ENCODE peak calls at places on chromosomes 5 and 9, in eight cellular contexts. One of them, this sample, is unnamed.

GRCh38 chr5:15492545-15492944 is 7.4 kb upstream of the FBXL7 start:
- DNase-seq in cardiac fibroblast: peak; percentile 30
- DNase-seq in AG08396: no peak
- DNase-seq in effector memory CD8-positive, alpha-beta T cell: no peak
- DNase-seq in stimulated activated CD4-positive, alpha-beta T cell treated with anti-CD3 and anti-CD28 coated beads, Interleukin-1b, Interleukin-23, amount 100 ng/mL, for 1 hour: no peak
- DNase-seq in activated effector memory CD4-positive, alpha-beta T cell treated with Interleukin-2 at 50 U/mL for 16 hours: no peak
- DNase-seq in T-cell: no peak
- DNase-seq in stimulated activated CD8-positive, alpha-beta memory T cell treated with anti-CD3 and anti-CD28 coated beads, Interleukin-4, amount 100 ng/mL, for 1 hour: no peak
- DNase-seq in this sample: no peak

GRCh38 chr5:173089581-173089980 is 33.4 kb downstream of the CREBRF start:
- DNase-seq in cardiac fibroblast: no peak
- DNase-seq in AG08396: no peak
- DNase-seq in effector memory CD8-positive, alpha-beta T cell: no peak
- DNase-seq in stimulated activated CD4-positive, alpha-beta T cell treated with anti-CD3 and anti-CD28 coated beads, Interleukin-1b, Interleukin-23, amount 100 ng/mL, for 1 hour: no peak
- DNase-seq in activated effector memory CD4-positive, alpha-beta T cell treated with Interleukin-2 at 50 U/mL for 16 hours: no peak
- DNase-seq in T-cell: no peak
- DNase-seq in stimulated activated CD8-positive, alpha-beta memory T cell treated with anti-CD3 and anti-CD28 coated beads, Interleukin-4, amount 100 ng/mL, for 1 hour: no peak
- DNase-seq in this sample: no peak

GRCh38 chr5:173237821-173238220 is 2.8 kb upstream of the NKX2-5 start:
- DNase-seq in cardiac fibroblast: no peak
- DNase-seq in AG08396: no peak
- DNase-seq in effector memory CD8-positive, alpha-beta T cell: no peak
- DNase-seq in stimulated activated CD4-positive, alpha-beta T cell treated with anti-CD3 and anti-CD28 coated beads, Interleukin-1b, Interleukin-23, amount 100 ng/mL, for 1 hour: no peak
- DNase-seq in activated effector memory CD4-positive, alpha-beta T cell treated with Interleukin-2 at 50 U/mL for 16 hours: no peak
- DNase-seq in T-cell: no peak
- DNase-seq in stimulated activated CD8-positive, alpha-beta memory T cell treated with anti-CD3 and anti-CD28 coated beads, Interleukin-4, amount 100 ng/mL, for 1 hour: no peak
- DNase-seq in this sample: no peak

GRCh38 chr5:28249771-28250415 is 1211.5 kb upstream of the CDH9 start:
- DNase-seq in cardiac fibroblast: no peak
- DNase-seq in AG08396: no peak
- DNase-seq in effector memory CD8-positive, alpha-beta T cell: no peak
- DNase-seq in stimulated activated CD4-positive, alpha-beta T cell treated with anti-CD3 and anti-CD28 coated beads, Interleukin-1b, Interleukin-23, amount 100 ng/mL, for 1 hour: no peak
- DNase-seq in activated effector memory CD4-positive, alpha-beta T cell treated with Interleukin-2 at 50 U/mL for 16 hours: no peak
- DNase-seq in T-cell: no peak
- DNase-seq in stimulated activated CD8-positive, alpha-beta memory T cell treated with anti-CD3 and anti-CD28 coated beads, Interleukin-4, amount 100 ng/mL, for 1 hour: no peak
- DNase-seq in this sample: no peak

GRCh38 chr5:110086658-110087388 is 397.1 kb downstream of the MAN2A1 start:
- DNase-seq in cardiac fibroblast: peak; percentile 90
- DNase-seq in AG08396: peak; percentile 19
- DNase-seq in effector memory CD8-positive, alpha-beta T cell: peak; percentile 11
- DNase-seq in stimulated activated CD4-positive, alpha-beta T cell treated with anti-CD3 and anti-CD28 coated beads, Interleukin-1b, Interleukin-23, amount 100 ng/mL, for 1 hour: no peak
- DNase-seq in activated effector memory CD4-positive, alpha-beta T cell treated with Interleukin-2 at 50 U/mL for 16 hours: no peak
- DNase-seq in T-cell: peak; percentile 2
- DNase-seq in stimulated activated CD8-positive, alpha-beta memory T cell treated with anti-CD3 and anti-CD28 coated beads, Interleukin-4, amount 100 ng/mL, for 1 hour: no peak
- DNase-seq in this sample: peak; percentile 2

GRCh38 chr9:88925471-88925870 is 65.8 kb upstream of the S1PR3 start:
- DNase-seq in cardiac fibroblast: no peak
- DNase-seq in AG08396: no peak
- DNase-seq in effector memory CD8-positive, alpha-beta T cell: no peak
- DNase-seq in stimulated activated CD4-positive, alpha-beta T cell treated with anti-CD3 and anti-CD28 coated beads, Interleukin-1b, Interleukin-23, amount 100 ng/mL, for 1 hour: no peak
- DNase-seq in activated effector memory CD4-positive, alpha-beta T cell treated with Interleukin-2 at 50 U/mL for 16 hours: no peak
- DNase-seq in T-cell: no peak
- DNase-seq in stimulated activated CD8-positive, alpha-beta memory T cell treated with anti-CD3 and anti-CD28 coated beads, Interleukin-4, amount 100 ng/mL, for 1 hour: no peak
- DNase-seq in this sample: no peak

GRCh38 chr5:55533806-55534435 is 843 bp downstream of the PLPP1 start:
- DNase-seq in cardiac fibroblast: peak; percentile 42
- DNase-seq in AG08396: peak; percentile 64
- DNase-seq in effector memory CD8-positive, alpha-beta T cell: no peak
- DNase-seq in stimulated activated CD4-positive, alpha-beta T cell treated with anti-CD3 and anti-CD28 coated beads, Interleukin-1b, Interleukin-23, amount 100 ng/mL, for 1 hour: no peak
- DNase-seq in activated effector memory CD4-positive, alpha-beta T cell treated with Interleukin-2 at 50 U/mL for 16 hours: no peak
- DNase-seq in T-cell: no peak
- DNase-seq in stimulated activated CD8-positive, alpha-beta memory T cell treated with anti-CD3 and anti-CD28 coated beads, Interleukin-4, amount 100 ng/mL, for 1 hour: no peak
- DNase-seq in this sample: no peak

GRCh38 chr5:137201876-137202275 is 297.2 kb downstream of the SPOCK1 start:
- DNase-seq in cardiac fibroblast: peak; percentile 98
- DNase-seq in AG08396: peak; percentile 17
- DNase-seq in effector memory CD8-positive, alpha-beta T cell: no peak
- DNase-seq in stimulated activated CD4-positive, alpha-beta T cell treated with anti-CD3 and anti-CD28 coated beads, Interleukin-1b, Interleukin-23, amount 100 ng/mL, for 1 hour: no peak
- DNase-seq in activated effector memory CD4-positive, alpha-beta T cell treated with Interleukin-2 at 50 U/mL for 16 hours: no peak
- DNase-seq in T-cell: no peak
- DNase-seq in stimulated activated CD8-positive, alpha-beta memory T cell treated with anti-CD3 and anti-CD28 coated beads, Interleukin-4, amount 100 ng/mL, for 1 hour: no peak
- DNase-seq in this sample: no peak

GRCh38 chr5:33736510-33736909 is 155.3 kb downstream of the ADAMTS12 start:
- DNase-seq in cardiac fibroblast: peak; percentile 72
- DNase-seq in AG08396: peak; percentile 78
- DNase-seq in effector memory CD8-positive, alpha-beta T cell: no peak
- DNase-seq in stimulated activated CD4-positive, alpha-beta T cell treated with anti-CD3 and anti-CD28 coated beads, Interleukin-1b, Interleukin-23, amount 100 ng/mL, for 1 hour: no peak
- DNase-seq in activated effector memory CD4-positive, alpha-beta T cell treated with Interleukin-2 at 50 U/mL for 16 hours: no peak
- DNase-seq in T-cell: no peak
- DNase-seq in stimulated activated CD8-positive, alpha-beta memory T cell treated with anti-CD3 and anti-CD28 coated beads, Interleukin-4, amount 100 ng/mL, for 1 hour: no peak
- DNase-seq in this sample: no peak

GRCh38 chr5:157323107-157323706 is 57.3 kb downstream of the CYFIP2 start:
- DNase-seq in cardiac fibroblast: no peak
- DNase-seq in AG08396: no peak
- DNase-seq in effector memory CD8-positive, alpha-beta T cell: no peak
- DNase-seq in stimulated activated CD4-positive, alpha-beta T cell treated with anti-CD3 and anti-CD28 coated beads, Interleukin-1b, Interleukin-23, amount 100 ng/mL, for 1 hour: no peak
- DNase-seq in activated effector memory CD4-positive, alpha-beta T cell treated with Interleukin-2 at 50 U/mL for 16 hours: no peak
- DNase-seq in T-cell: no peak
- DNase-seq in stimulated activated CD8-positive, alpha-beta memory T cell treated with anti-CD3 and anti-CD28 coated beads, Interleukin-4, amount 100 ng/mL, for 1 hour: no peak
- DNase-seq in this sample: no peak

GRCh38 chr5:65612298-65612907 is 11.7 kb downstream of the TRIM23 start:
- DNase-seq in cardiac fibroblast: no peak
- DNase-seq in AG08396: no peak
- DNase-seq in effector memory CD8-positive, alpha-beta T cell: no peak
- DNase-seq in stimulated activated CD4-positive, alpha-beta T cell treated with anti-CD3 and anti-CD28 coated beads, Interleukin-1b, Interleukin-23, amount 100 ng/mL, for 1 hour: no peak
- DNase-seq in activated effector memory CD4-positive, alpha-beta T cell treated with Interleukin-2 at 50 U/mL for 16 hours: no peak
- DNase-seq in T-cell: no peak
- DNase-seq in stimulated activated CD8-positive, alpha-beta memory T cell treated with anti-CD3 and anti-CD28 coated beads, Interleukin-4, amount 100 ng/mL, for 1 hour: no peak
- DNase-seq in this sample: no peak

GRCh38 chr9:8924529-8924928 is 1125.0 kb upstream of the DMAC1 start:
- DNase-seq in cardiac fibroblast: no peak
- DNase-seq in AG08396: no peak
- DNase-seq in effector memory CD8-positive, alpha-beta T cell: no peak
- DNase-seq in stimulated activated CD4-positive, alpha-beta T cell treated with anti-CD3 and anti-CD28 coated beads, Interleukin-1b, Interleukin-23, amount 100 ng/mL, for 1 hour: no peak
- DNase-seq in activated effector memory CD4-positive, alpha-beta T cell treated with Interleukin-2 at 50 U/mL for 16 hours: no peak
- DNase-seq in T-cell: no peak
- DNase-seq in stimulated activated CD8-positive, alpha-beta memory T cell treated with anti-CD3 and anti-CD28 coated beads, Interleukin-4, amount 100 ng/mL, for 1 hour: no peak
- DNase-seq in this sample: no peak

GRCh38 chr5:117590944-117591343 is 1016.3 kb upstream of the SEMA6A start:
- DNase-seq in cardiac fibroblast: peak; percentile 41
- DNase-seq in AG08396: peak; percentile 2
- DNase-seq in effector memory CD8-positive, alpha-beta T cell: no peak
- DNase-seq in stimulated activated CD4-positive, alpha-beta T cell treated with anti-CD3 and anti-CD28 coated beads, Interleukin-1b, Interleukin-23, amount 100 ng/mL, for 1 hour: no peak
- DNase-seq in activated effector memory CD4-positive, alpha-beta T cell treated with Interleukin-2 at 50 U/mL for 16 hours: no peak
- DNase-seq in T-cell: no peak
- DNase-seq in stimulated activated CD8-positive, alpha-beta memory T cell treated with anti-CD3 and anti-CD28 coated beads, Interleukin-4, amount 100 ng/mL, for 1 hour: no peak
- DNase-seq in this sample: no peak

GRCh38 chr5:163434410-163434866 is 3.0 kb upstream of the CCNG1 start:
- DNase-seq in cardiac fibroblast: peak; percentile 74
- DNase-seq in AG08396: no peak
- DNase-seq in effector memory CD8-positive, alpha-beta T cell: no peak
- DNase-seq in stimulated activated CD4-positive, alpha-beta T cell treated with anti-CD3 and anti-CD28 coated beads, Interleukin-1b, Interleukin-23, amount 100 ng/mL, for 1 hour: no peak
- DNase-seq in activated effector memory CD4-positive, alpha-beta T cell treated with Interleukin-2 at 50 U/mL for 16 hours: no peak
- DNase-seq in T-cell: no peak
- DNase-seq in stimulated activated CD8-positive, alpha-beta memory T cell treated with anti-CD3 and anti-CD28 coated beads, Interleukin-4, amount 100 ng/mL, for 1 hour: no peak
- DNase-seq in this sample: no peak

GRCh38 chr9:87596862-87597261 is 99.2 kb downstream of the DAPK1 start:
- DNase-seq in cardiac fibroblast: peak; percentile 8
- DNase-seq in AG08396: no peak
- DNase-seq in effector memory CD8-positive, alpha-beta T cell: no peak
- DNase-seq in stimulated activated CD4-positive, alpha-beta T cell treated with anti-CD3 and anti-CD28 coated beads, Interleukin-1b, Interleukin-23, amount 100 ng/mL, for 1 hour: no peak
- DNase-seq in activated effector memory CD4-positive, alpha-beta T cell treated with Interleukin-2 at 50 U/mL for 16 hours: no peak
- DNase-seq in T-cell: no peak
- DNase-seq in stimulated activated CD8-positive, alpha-beta memory T cell treated with anti-CD3 and anti-CD28 coated beads, Interleukin-4, amount 100 ng/mL, for 1 hour: no peak
- DNase-seq in this sample: no peak

GRCh38 chr5:130032807-130033206 is 128.5 kb downstream of the CHSY3 start:
- DNase-seq in cardiac fibroblast: no peak
- DNase-seq in AG08396: no peak
- DNase-seq in effector memory CD8-positive, alpha-beta T cell: no peak
- DNase-seq in stimulated activated CD4-positive, alpha-beta T cell treated with anti-CD3 and anti-CD28 coated beads, Interleukin-1b, Interleukin-23, amount 100 ng/mL, for 1 hour: no peak
- DNase-seq in activated effector memory CD4-positive, alpha-beta T cell treated with Interleukin-2 at 50 U/mL for 16 hours: no peak
- DNase-seq in T-cell: no peak
- DNase-seq in stimulated activated CD8-positive, alpha-beta memory T cell treated with anti-CD3 and anti-CD28 coated beads, Interleukin-4, amount 100 ng/mL, for 1 hour: no peak
- DNase-seq in this sample: no peak

GRCh38 chr5:68000805-68001204 is 214.8 kb upstream of the PIK3R1 start:
- DNase-seq in cardiac fibroblast: no peak
- DNase-seq in AG08396: no peak
- DNase-seq in effector memory CD8-positive, alpha-beta T cell: no peak
- DNase-seq in stimulated activated CD4-positive, alpha-beta T cell treated with anti-CD3 and anti-CD28 coated beads, Interleukin-1b, Interleukin-23, amount 100 ng/mL, for 1 hour: no peak
- DNase-seq in activated effector memory CD4-positive, alpha-beta T cell treated with Interleukin-2 at 50 U/mL for 16 hours: no peak
- DNase-seq in T-cell: no peak
- DNase-seq in stimulated activated CD8-positive, alpha-beta memory T cell treated with anti-CD3 and anti-CD28 coated beads, Interleukin-4, amount 100 ng/mL, for 1 hour: no peak
- DNase-seq in this sample: no peak

GRCh38 chr5:140611020-140611521 is 21.9 kb downstream of the CD14 start:
- DNase-seq in cardiac fibroblast: no peak
- DNase-seq in AG08396: no peak
- DNase-seq in effector memory CD8-positive, alpha-beta T cell: no peak
- DNase-seq in stimulated activated CD4-positive, alpha-beta T cell treated with anti-CD3 and anti-CD28 coated beads, Interleukin-1b, Interleukin-23, amount 100 ng/mL, for 1 hour: no peak
- DNase-seq in activated effector memory CD4-positive, alpha-beta T cell treated with Interleukin-2 at 50 U/mL for 16 hours: no peak
- DNase-seq in T-cell: no peak
- DNase-seq in stimulated activated CD8-positive, alpha-beta memory T cell treated with anti-CD3 and anti-CD28 coated beads, Interleukin-4, amount 100 ng/mL, for 1 hour: no peak
- DNase-seq in this sample: no peak

GRCh38 chr9:90898229-90898628 is 96.6 kb downstream of the SYK start:
- DNase-seq in cardiac fibroblast: peak; percentile 18
- DNase-seq in AG08396: no peak
- DNase-seq in effector memory CD8-positive, alpha-beta T cell: no peak
- DNase-seq in stimulated activated CD4-positive, alpha-beta T cell treated with anti-CD3 and anti-CD28 coated beads, Interleukin-1b, Interleukin-23, amount 100 ng/mL, for 1 hour: no peak
- DNase-seq in activated effector memory CD4-positive, alpha-beta T cell treated with Interleukin-2 at 50 U/mL for 16 hours: no peak
- DNase-seq in T-cell: no peak
- DNase-seq in stimulated activated CD8-positive, alpha-beta memory T cell treated with anti-CD3 and anti-CD28 coated beads, Interleukin-4, amount 100 ng/mL, for 1 hour: no peak
- DNase-seq in this sample: no peak

GRCh38 chr5:118253401-118254061 is 734.8 kb downstream of the DTWD2 start:
- DNase-seq in cardiac fibroblast: no peak
- DNase-seq in AG08396: no peak
- DNase-seq in effector memory CD8-positive, alpha-beta T cell: no peak
- DNase-seq in stimulated activated CD4-positive, alpha-beta T cell treated with anti-CD3 and anti-CD28 coated beads, Interleukin-1b, Interleukin-23, amount 100 ng/mL, for 1 hour: no peak
- DNase-seq in activated effector memory CD4-positive, alpha-beta T cell treated with Interleukin-2 at 50 U/mL for 16 hours: no peak
- DNase-seq in T-cell: no peak
- DNase-seq in stimulated activated CD8-positive, alpha-beta memory T cell treated with anti-CD3 and anti-CD28 coated beads, Interleukin-4, amount 100 ng/mL, for 1 hour: no peak
- DNase-seq in this sample: no peak

GRCh38 chr5:136087961-136088871 is 44.4 kb upstream of the SMAD5 start:
- DNase-seq in cardiac fibroblast: peak; percentile 76
- DNase-seq in AG08396: peak; percentile 61
- DNase-seq in effector memory CD8-positive, alpha-beta T cell: no peak
- DNase-seq in stimulated activated CD4-positive, alpha-beta T cell treated with anti-CD3 and anti-CD28 coated beads, Interleukin-1b, Interleukin-23, amount 100 ng/mL, for 1 hour: no peak
- DNase-seq in activated effector memory CD4-positive, alpha-beta T cell treated with Interleukin-2 at 50 U/mL for 16 hours: no peak
- DNase-seq in T-cell: no peak
- DNase-seq in stimulated activated CD8-positive, alpha-beta memory T cell treated with anti-CD3 and anti-CD28 coated beads, Interleukin-4, amount 100 ng/mL, for 1 hour: no peak
- DNase-seq in this sample: no peak

GRCh38 chr9:127093319-127094020 is 29.0 kb downstream of the ANGPTL2 start:
- DNase-seq in cardiac fibroblast: no peak
- DNase-seq in AG08396: no peak
- DNase-seq in effector memory CD8-positive, alpha-beta T cell: no peak
- DNase-seq in stimulated activated CD4-positive, alpha-beta T cell treated with anti-CD3 and anti-CD28 coated beads, Interleukin-1b, Interleukin-23, amount 100 ng/mL, for 1 hour: no peak
- DNase-seq in activated effector memory CD4-positive, alpha-beta T cell treated with Interleukin-2 at 50 U/mL for 16 hours: no peak
- DNase-seq in T-cell: no peak
- DNase-seq in stimulated activated CD8-positive, alpha-beta memory T cell treated with anti-CD3 and anti-CD28 coated beads, Interleukin-4, amount 100 ng/mL, for 1 hour: no peak
- DNase-seq in this sample: no peak

This sample was measured in immature natural killer cell.